ENCODE peak calls at places on chromosomes 4 and X, in ten cellular contexts. R, C, Y, S, W, K, B, G, M and P are unnamed samples.

GRCh38 chrX:68992998-68993397 is 164.2 kb downstream of the EFNB1 start:
- DNase-seq in R (no peak), C (peak), Y (no peak), S (no peak), W (no peak), K (no peak), B (no peak), G (no peak), M (no peak), P (no peak)

GRCh38 chr4:89619230-89619962 is 217.6 kb downstream of the SNCA start:
- DNase-seq in R (no peak), C (no peak), Y (no peak), S (no peak), W (no peak), K (no peak), B (no peak), G (no peak), M (no peak), P (no peak)

GRCh38 chrX:47196098-47196497 is 2.5 kb downstream of the UBA1 start:
- DNase-seq in R (no peak), C (no peak), Y (no peak), S (no peak), W (no peak), K (no peak), B (no peak), G (no peak), M (no peak), P (no peak)

GRCh38 chr4:60128916-60129315 is 1071.2 kb upstream of the ADGRL3 start:
- DNase-seq in R (no peak), C (no peak), Y (no peak), S (peak), W (no peak), K (no peak), B (no peak), G (no peak), M (no peak), P (no peak)

GRCh38 chr4:164571593-164572385 is 182.1 kb upstream of the SMIM31 start:
- DNase-seq in R (no peak), C (no peak), Y (no peak), S (peak), W (no peak), K (no peak), B (no peak), G (no peak), M (no peak), P (no peak)

GRCh38 chr4:121256887-121257426 is 92.8 kb upstream of the TNIP3 start:
- DNase-seq in R (no peak), C (no peak), Y (no peak), S (no peak), W (no peak), K (no peak), B (no peak), G (no peak), M (no peak), P (no peak)

GRCh38 chrX:106619797-106620196 is 8.0 kb downstream of the RADX start:
- DNase-seq in R (no peak), C (no peak), Y (no peak), S (peak), W (no peak), K (no peak), B (no peak), G (no peak), M (no peak), P (no peak)

GRCh38 chr4:85798011-85798770 is 323.2 kb downstream of the ARHGAP24 start:
- DNase-seq in R (no peak), C (no peak), Y (no peak), S (peak), W (no peak), K (no peak), B (no peak), G (no peak), M (no peak), P (no peak)

GRCh38 chr4:99574530-99575314 is at the start of gene MTTP:
- DNase-seq in R (peak), C (no peak), Y (no peak), S (no peak), W (no peak), K (no peak), B (no peak), G (no peak), M (no peak), P (no peak)

GRCh38 chrX:112368371-112368770 is 285.8 kb upstream of the TRPC5 start:
- DNase-seq in R (no peak), C (no peak), Y (no peak), S (no peak), W (no peak), K (no peak), B (peak), G (no peak), M (no peak), P (no peak)
- TF ChIP-seq CTCF in R (peak), C (peak), Y (no peak), S (no peak), W (no peak), K (no peak), B (peak), G (no peak), M (no peak), P (no peak)

GRCh38 chrX:104662694-104663093 is 96.7 kb downstream of the IL1RAPL2 start:
- DNase-seq in R (no peak), C (no peak), Y (no peak), S (no peak), W (no peak), K (no peak), B (no peak), G (no peak), M (no peak), P (no peak)

GRCh38 chrX:104669063-104669462 is 103.1 kb downstream of the IL1RAPL2 start:
- DNase-seq in R (no peak), C (no peak), Y (no peak), S (no peak), W (no peak), K (no peak), B (no peak), G (no peak), M (no peak), P (no peak)

GRCh38 chrX:104665691-104666090 is 99.7 kb downstream of the IL1RAPL2 start:
- DNase-seq in R (no peak), C (no peak), Y (no peak), S (no peak), W (no peak), K (no peak), B (no peak), G (no peak), M (no peak), P (no peak)

GRCh38 chrX:104670051-104670450 is 104.1 kb downstream of the IL1RAPL2 start:
- DNase-seq in R (no peak), C (no peak), Y (no peak), S (no peak), W (no peak), K (no peak), B (no peak), G (no peak), M (no peak), P (no peak)

GRCh38 chrX:104668550-104668949 is 102.6 kb downstream of the IL1RAPL2 start:
- DNase-seq in R (no peak), C (no peak), Y (no peak), S (peak), W (no peak), K (no peak), B (peak), G (no peak), M (no peak), P (no peak)
- TF ChIP-seq CTCF in R (no peak), C (peak), Y (no peak), S (peak), W (no peak), K (peak), B (peak), G (no peak), M (no peak), P (no peak)

GRCh38 chr4:6892190-6892908 is 17.3 kb upstream of the TBC1D14 start:
- DNase-seq in R (no peak), C (no peak), Y (no peak), S (peak), W (no peak), K (peak), B (peak), G (no peak), M (no peak), P (no peak)
- TF ChIP-seq CTCF in R (no peak), C (no peak), Y (no peak), S (no peak), W (no peak), K (peak), B (peak), G (no peak), M (no peak), P (no peak)

GRCh38 chr4:117491531-117491930 is 406.2 kb upstream of the TRAM1L1 start:
- DNase-seq in R (no peak), C (no peak), Y (no peak), S (no peak), W (no peak), K (no peak), B (no peak), G (no peak), M (no peak), P (no peak)
- TF ChIP-seq CTCF in R (no peak), C (no peak), Y (no peak), S (no peak), W (no peak), K (no peak), B (no peak), G (no peak), M (no peak), P (no peak)

GRCh38 chr4:27692868-27693634 is 832.4 kb downstream of the STIM2 start:
- DNase-seq in R (no peak), C (no peak), Y (no peak), S (peak), W (no peak), K (no peak), B (no peak), G (no peak), M (no peak), P (no peak)

GRCh38 chr4:27692098-27692679 is 831.5 kb downstream of the STIM2 start:
- DNase-seq in R (no peak), C (no peak), Y (no peak), S (peak), W (no peak), K (no peak), B (peak), G (peak), M (no peak), P (no peak)
- TF ChIP-seq CTCF in R (peak), C (peak), Y (no peak), S (peak), W (peak), K (no peak), B (peak), G (peak), M (no peak), P (no peak)

GRCh38 chr4:168723569-168723968 is 226.7 kb downstream of the PALLD start:
- DNase-seq in R (no peak), C (no peak), Y (no peak), S (no peak), W (no peak), K (no peak), B (no peak), G (no peak), M (no peak), P (no peak)

GRCh38 chr4:168724960-168725359 is 228.1 kb downstream of the PALLD start:
- DNase-seq in R (peak), C (no peak), Y (no peak), S (no peak), W (no peak), K (no peak), B (no peak), G (no peak), M (no peak), P (no peak)

GRCh38 chr4:168722391-168722790 is 225.5 kb downstream of the PALLD start:
- DNase-seq in R (no peak), C (no peak), Y (no peak), S (no peak), W (no peak), K (no peak), B (no peak), G (no peak), M (no peak), P (no peak)

GRCh38 chr4:168724243-168724642 is 227.4 kb downstream of the PALLD start:
- DNase-seq in R (no peak), C (no peak), Y (no peak), S (no peak), W (no peak), K (no peak), B (no peak), G (no peak), M (no peak), P (no peak)

DNA sequence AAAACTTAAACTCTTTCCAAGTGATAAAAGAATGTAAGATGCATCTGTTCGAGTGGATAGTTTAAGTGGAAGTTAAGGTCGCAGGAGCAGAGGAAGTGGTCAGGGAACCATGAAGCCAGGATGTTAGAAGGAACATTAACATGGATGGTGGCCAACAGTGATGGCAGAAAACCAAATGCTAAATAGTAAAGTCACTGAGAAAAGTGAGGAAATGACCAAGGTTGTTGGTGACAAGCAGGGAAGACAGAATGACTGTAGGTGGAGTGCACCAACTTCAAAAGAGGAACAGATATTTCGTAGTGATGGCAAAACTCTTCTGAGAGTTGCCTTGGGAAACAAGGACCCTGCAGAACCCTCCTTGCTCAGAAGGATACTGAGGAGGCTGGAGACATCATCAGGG is 226.2 kb downstream of the PALLD start:
- DNase-seq in R (no peak), C (no peak), Y (no peak), S (no peak), W (no peak), K (no peak), B (peak), G (peak), M (no peak), P (no peak)
- TF ChIP-seq CTCF in R (no peak), C (no peak), Y (no peak), S (no peak), W (no peak), K (no peak), B (no peak), G (no peak), M (no peak), P (no peak)

GRCh38 chrX:15786930-15787329 is 3.4 kb upstream of the ZRSR2 start:
- DNase-seq in R (no peak), C (no peak), Y (no peak), S (no peak), W (no peak), K (no peak), B (no peak), G (no peak), M (no peak), P (no peak)

GRCh38 chrX:15790766-15791380 is 589 bp downstream of the ZRSR2 start:
- DNase-seq in R (peak), C (no peak), Y (no peak), S (no peak), W (no peak), K (no peak), B (no peak), G (no peak), M (no peak), P (no peak)

GRCh38 chrX:15785176-15785735 is 5.0 kb upstream of the ZRSR2 start:
- DNase-seq in R (no peak), C (no peak), Y (no peak), S (no peak), W (no peak), K (no peak), B (no peak), G (no peak), M (no peak), P (no peak)

GRCh38 chrX:15789979-15790765 is at the start of gene ZRSR2:
- DNase-seq in R (peak), C (peak), Y (peak), S (peak), W (peak), K (peak), B (peak), G (peak), M (peak), P (peak)
- TF ChIP-seq CTCF in R (no peak), C (no peak), Y (no peak), S (no peak), W (no peak), K (peak), B (no peak), G (no peak), M (no peak), P (no peak)

GRCh38 chr4:159979953-159980352 is 877.1 kb downstream of the RAPGEF2 start:
- DNase-seq in R (no peak), C (no peak), Y (no peak), S (no peak), W (no peak), K (no peak), B (no peak), G (no peak), M (no peak), P (no peak)
- TF ChIP-seq CTCF in R (no peak), C (no peak), Y (no peak), S (no peak), W (no peak), K (no peak), B (no peak), G (no peak), M (no peak), P (no peak)

GRCh38 chr4:96036781-96037180 is 196.9 kb downstream of the PDHA2 start:
- DNase-seq in R (no peak), C (no peak), Y (no peak), S (no peak), W (no peak), K (no peak), B (no peak), G (no peak), M (no peak), P (no peak)

GRCh38 chr4:96037705-96038104 is 197.8 kb downstream of the PDHA2 start:
- DNase-seq in R (no peak), C (no peak), Y (no peak), S (no peak), W (no peak), K (no peak), B (no peak), G (no peak), M (no peak), P (no peak)

GRCh38 chr4:96035727-96036126 is 195.8 kb downstream of the PDHA2 start:
- DNase-seq in R (no peak), C (no peak), Y (no peak), S (peak), W (no peak), K (no peak), B (peak), G (no peak), M (no peak), P (no peak)
- TF ChIP-seq CTCF in R (peak), C (peak), Y (no peak), S (peak), W (no peak), K (no peak), B (peak), G (no peak), M (no peak), P (no peak)

GRCh38 chrX:139293991-139294390 is 236.5 kb upstream of the F9 start:
- DNase-seq in R (no peak), C (no peak), Y (no peak), S (no peak), W (no peak), K (no peak), B (no peak), G (no peak), M (no peak), P (no peak)
- TF ChIP-seq CTCF in R (no peak), C (no peak), Y (no peak), S (no peak), W (no peak), K (no peak), B (no peak), G (no peak), M (no peak), P (no peak)